ENCODE peak calls at places on chromosomes 7 and 10, in five cellular contexts. T is K562, L is SK-N-SH, P is HepG2, F is GM12878. D is an unnamed sample.

GRCh38 chr7:88665892-88666514 is 93.5 kb upstream of the ZNF804B start:
- DNase-seq in T (no peak), L (no peak), P (no peak), F (no peak), D (no peak)

GRCh38 chr7:91630581-91631370 is 249.7 kb downstream of the MTERF1 start:
- DNase-seq in T (no peak), L (no peak), P (no peak), F (no peak), D (no peak)

GRCh38 chr7:81234896-81235295 is 316.0 kb upstream of the SEMA3C start:
- DNase-seq in T (no peak), L (no peak), P (no peak), F (no peak), D (peak; percentile 23)

GRCh38 chr7:154231732-154232131 is 179.5 kb downstream of the DPP6 start:
- DNase-seq in T (peak; percentile 31), L (no peak), P (no peak), F (no peak), D (no peak)

GRCh38 chr10:53664620-53665019 is 892.0 kb upstream of the MBL2 start:
- DNase-seq in T (no peak), L (no peak), P (no peak), F (no peak), D (no peak)

GRCh38 chr7:2526659-2527504 is 7.3 kb downstream of the LFNG start:
- DNase-seq in T (no peak), L (no peak), P (no peak), F (no peak), D (no peak)

GRCh38 chr7:108289852-108290251 is 159.7 kb upstream of the LAMB4 start:
- DNase-seq in T (no peak), L (no peak), P (no peak), F (no peak), D (no peak)

GRCh38 chr10:17454181-17454800 is at the start of gene ST8SIA6:
- DNase-seq in T (peak; percentile 69), L (peak; percentile 86), P (no peak), F (no peak), D (peak; percentile 47)

GRCh38 chr10:132532784-132533560 is 4.6 kb upstream of the INPP5A start:
- DNase-seq in T (no peak), L (no peak), P (no peak), F (no peak), D (peak; percentile 87)

GRCh38 chr10:69801434-69802315 is at the start of gene COL13A1:
- DNase-seq in T (peak; percentile 26), L (peak; percentile 65), P (no peak), F (no peak), D (peak; percentile 75)

DNA sequence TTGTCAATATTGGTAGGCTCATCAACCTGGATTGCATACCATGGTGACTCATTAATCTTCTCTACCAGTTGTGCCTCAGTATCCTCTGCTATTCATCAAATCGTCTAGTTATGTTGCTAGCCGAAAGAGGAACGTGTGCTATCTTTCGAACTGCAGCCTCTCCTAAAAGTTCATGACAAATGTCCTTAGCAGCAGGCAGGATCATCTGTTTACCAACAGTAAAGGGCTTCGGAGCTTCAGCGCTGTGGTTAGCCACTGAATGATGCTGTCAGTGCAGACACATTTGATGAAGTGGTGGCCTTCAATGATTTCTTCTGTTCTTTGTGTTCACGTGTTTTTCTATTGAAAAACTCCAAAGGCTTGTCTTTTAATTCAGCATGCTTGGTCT is 68.8 kb downstream of the CSTF2T start:
- DNase-seq in T (no peak), L (no peak), P (no peak), F (no peak), D (no peak)
- TF ChIP-seq MXI1 in T (no peak), L (no peak), P (no peak), F (no peak), D (no peak)

DNA sequence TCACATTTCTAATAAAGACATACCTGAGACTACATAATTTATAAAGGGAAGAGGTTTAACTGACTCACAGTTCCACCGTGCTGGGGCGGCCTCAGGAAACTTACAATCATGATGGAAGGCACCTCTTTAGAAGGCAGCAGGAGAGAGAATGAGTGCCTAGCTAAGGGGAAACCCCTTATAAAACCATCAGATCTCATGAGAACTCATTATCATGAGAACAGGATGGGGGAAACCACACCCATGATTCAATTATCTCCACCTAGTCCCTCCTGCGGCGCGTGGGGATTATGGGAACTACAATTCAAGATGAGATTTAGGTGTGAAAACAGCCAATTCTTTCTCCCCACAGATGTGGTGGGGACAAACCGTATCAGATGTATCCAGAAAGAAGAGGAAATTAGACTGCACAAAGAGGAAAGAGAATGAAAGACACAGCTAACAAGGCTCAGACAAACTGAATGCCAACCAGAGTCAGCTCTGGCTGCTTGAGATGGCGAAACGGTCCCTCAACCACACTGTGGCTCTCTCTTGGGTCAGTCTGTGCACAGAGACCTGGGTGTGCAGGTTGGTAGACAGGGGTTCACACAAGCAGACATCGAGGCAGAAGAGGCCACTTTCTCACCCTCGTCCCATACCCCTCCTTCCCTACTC is 375.6 kb downstream of the SFMBT2 start:
- DNase-seq in T (no peak), L (no peak), P (no peak), F (no peak), D (no peak)
- TF ChIP-seq MXI1 in T (no peak), L (no peak), P (no peak), F (no peak), D (no peak)

GRCh38 chr7:107085180-107085579 is 40.7 kb downstream of the PRKAR2B start:
- DNase-seq in T (no peak), L (no peak), P (no peak), F (no peak), D (no peak)

GRCh38 chr7:107091306-107091705 is 46.8 kb downstream of the PRKAR2B start:
- DNase-seq in T (no peak), L (no peak), P (no peak), F (no peak), D (no peak)

GRCh38 chr7:107090452-107090851 is 45.9 kb downstream of the PRKAR2B start:
- DNase-seq in T (no peak), L (no peak), P (no peak), F (no peak), D (no peak)

GRCh38 chr7:107089627-107090026 is 45.1 kb downstream of the PRKAR2B start:
- DNase-seq in T (peak; percentile 55), L (no peak), P (no peak), F (no peak), D (no peak)
- TF ChIP-seq MXI1 in T (no peak), L (no peak), P (no peak), F (no peak), D (no peak)

GRCh38 chr10:46237815-46238510 is 48.8 kb upstream of the ANTXRL start:
- DNase-seq in T (no peak), L (no peak), P (no peak), F (no peak), D (peak; percentile 49)

GRCh38 chr10:46235705-46236536 is 50.9 kb upstream of the ANTXRL start:
- DNase-seq in T (no peak), L (no peak), P (no peak), F (no peak), D (no peak)

GRCh38 chr10:46236941-46237681 is 49.7 kb upstream of the ANTXRL start:
- DNase-seq in T (no peak), L (no peak), P (no peak), F (no peak), D (no peak)

GRCh38 chr10:46234431-46235060 is 52.3 kb upstream of the ANTXRL start:
- DNase-seq in T (no peak), L (no peak), P (no peak), F (no peak), D (no peak)

GRCh38 chr10:46236537-46236887 is 50.3 kb upstream of the ANTXRL start:
- DNase-seq in T (no peak), L (no peak), P (no peak), F (no peak), D (no peak)
- TF ChIP-seq MXI1 in T (no peak), L (no peak), P (no peak), F (no peak), D (no peak)

GRCh38 chr10:117362313-117362712 is 12.9 kb downstream of the PDZD8 start:
- DNase-seq in T (no peak), L (no peak), P (no peak), F (no peak), D (peak; percentile 32)
- TF ChIP-seq MXI1 in T (no peak), L (no peak), P (no peak), F (no peak), D (no peak)

GRCh38 chr7:75639071-75639892 is 99.5 kb downstream of the HIP1 start:
- DNase-seq in T (peak; percentile 93), L (peak; percentile 93), P (no peak), F (no peak), D (peak; percentile 22)
- TF ChIP-seq MXI1 in T (no peak), L (peak; percentile 67), P (no peak), F (no peak), D (peak; percentile 10)

GRCh38 chr10:63760708-63761047 is 239.5 kb downstream of the REEP3 start:
- DNase-seq in T (no peak), L (no peak), P (no peak), F (no peak), D (no peak)
- TF ChIP-seq MXI1 in T (no peak), L (no peak), P (no peak), F (no peak), D (no peak)

GRCh38 chr10:91462423-91462822 is 52.3 kb downstream of the HECTD2 start:
- DNase-seq in T (no peak), L (no peak), P (no peak), F (no peak), D (peak; percentile 42)
- TF ChIP-seq MXI1 in T (no peak), L (no peak), P (no peak), F (no peak), D (no peak)

D was measured in IMR-90.